ENCODE peak calls at places on chromosomes 12 and 14, in ten cellular contexts. One of them, this sample, is unnamed. For H3K27me3, the result is how much of the 10 kb centered on the place peaks cover.

GRCh38 chr14:90559811-90560492 is 163.1 kb downstream of the CALM1 start:
- DNase-seq in gastrocnemius medialis: no peak
- DNase-seq in body of pancreas: no peak
- DNase-seq in HCT116: no peak
- DNase-seq in stomach: no peak
- DNase-seq in breast epithelium: no peak
- DNase-seq in sigmoid colon: no peak
- DNase-seq in transverse colon: no peak
- DNase-seq in uterus: no peak
- DNase-seq in ovary: no peak
- DNase-seq in this sample: no peak

GRCh38 chr14:66610154-66610563 is 102.2 kb downstream of the GPHN start:
- DNase-seq in uterus: no peak
- DNase-seq in ovary: no peak
- DNase-seq in gastrocnemius medialis: no peak
- DNase-seq in body of pancreas: no peak
- DNase-seq in sigmoid colon: no peak
- DNase-seq in breast epithelium: no peak
- DNase-seq in HCT116: peak
- DNase-seq in transverse colon: no peak
- DNase-seq in stomach: no peak
- DNase-seq in this sample: no peak

GRCh38 chr14:43258396-43258795 is 1248.7 kb downstream of the FSCB start:
- DNase-seq in uterus: no peak
- DNase-seq in sigmoid colon: no peak
- DNase-seq in stomach: no peak
- DNase-seq in gastrocnemius medialis: no peak
- DNase-seq in transverse colon: no peak
- DNase-seq in ovary: no peak
- DNase-seq in HCT116: no peak
- DNase-seq in body of pancreas: no peak
- DNase-seq in breast epithelium: no peak
- DNase-seq in this sample: no peak

GRCh38 chr14:21022686-21023085 is 2.2 kb downstream of the NDRG2 start:
- DNase-seq in body of pancreas: no peak
- DNase-seq in breast epithelium: no peak
- DNase-seq in stomach: no peak
- DNase-seq in ovary: no peak
- DNase-seq in transverse colon: no peak
- DNase-seq in gastrocnemius medialis: no peak
- DNase-seq in sigmoid colon: no peak
- DNase-seq in HCT116: no peak
- DNase-seq in uterus: no peak
- DNase-seq in this sample: no peak

GRCh38 chr14:90760591-90761316 is 55.5 kb downstream of the TTC7B start:
- DNase-seq in sigmoid colon: no peak
- DNase-seq in ovary: no peak
- DNase-seq in breast epithelium: no peak
- DNase-seq in gastrocnemius medialis: no peak
- DNase-seq in stomach: no peak
- DNase-seq in body of pancreas: no peak
- DNase-seq in uterus: no peak
- DNase-seq in HCT116: no peak
- DNase-seq in transverse colon: no peak
- DNase-seq in this sample: no peak

GRCh38 chr14:42174357-42174756 is 567.7 kb downstream of the LRFN5 start:
- DNase-seq in body of pancreas: no peak
- DNase-seq in stomach: no peak
- DNase-seq in transverse colon: no peak
- DNase-seq in sigmoid colon: no peak
- DNase-seq in gastrocnemius medialis: no peak
- DNase-seq in HCT116: no peak
- DNase-seq in ovary: no peak
- DNase-seq in breast epithelium: no peak
- DNase-seq in uterus: no peak
- DNase-seq in this sample: no peak

GRCh38 chr12:19646599-19646998 is 207.3 kb downstream of the AEBP2 start:
- DNase-seq in transverse colon: no peak
- DNase-seq in sigmoid colon: no peak
- DNase-seq in HCT116: no peak
- DNase-seq in stomach: no peak
- DNase-seq in gastrocnemius medialis: no peak
- DNase-seq in uterus: no peak
- DNase-seq in body of pancreas: no peak
- DNase-seq in breast epithelium: no peak
- DNase-seq in ovary: no peak
- DNase-seq in this sample: no peak

GRCh38 chr14:41597647-41598046 is 9.0 kb upstream of the LRFN5 start:
- DNase-seq in body of pancreas: no peak
- DNase-seq in transverse colon: no peak
- DNase-seq in breast epithelium: no peak
- DNase-seq in HCT116: no peak
- DNase-seq in uterus: no peak
- DNase-seq in stomach: no peak
- DNase-seq in gastrocnemius medialis: no peak
- DNase-seq in ovary: no peak
- DNase-seq in sigmoid colon: no peak
- DNase-seq in this sample: no peak

GRCh38 chr14:24806061-24806678 is 172.2 kb upstream of the GZMB start:
- DNase-seq in sigmoid colon: peak
- DNase-seq in gastrocnemius medialis: no peak
- DNase-seq in ovary: peak
- DNase-seq in HCT116: no peak
- DNase-seq in uterus: peak
- DNase-seq in breast epithelium: peak
- DNase-seq in transverse colon: peak
- DNase-seq in body of pancreas: peak
- DNase-seq in stomach: peak
- DNase-seq in this sample: no peak

GRCh38 chr14:24813089-24813815 is 179.3 kb upstream of the GZMB start:
- DNase-seq in transverse colon: no peak
- DNase-seq in sigmoid colon: no peak
- DNase-seq in body of pancreas: no peak
- DNase-seq in ovary: no peak
- DNase-seq in breast epithelium: no peak
- DNase-seq in gastrocnemius medialis: no peak
- DNase-seq in uterus: no peak
- DNase-seq in HCT116: no peak
- DNase-seq in stomach: no peak
- DNase-seq in this sample: no peak

GRCh38 chr14:24808412-24808811 is 174.4 kb upstream of the GZMB start:
- DNase-seq in stomach: no peak
- DNase-seq in breast epithelium: no peak
- DNase-seq in body of pancreas: no peak
- DNase-seq in transverse colon: no peak
- DNase-seq in sigmoid colon: no peak
- DNase-seq in HCT116: no peak
- DNase-seq in ovary: no peak
- DNase-seq in uterus: no peak
- DNase-seq in gastrocnemius medialis: no peak
- DNase-seq in this sample: no peak

GRCh38 chr14:24804813-24805212 is 170.8 kb upstream of the GZMB start:
- DNase-seq in body of pancreas: no peak
- DNase-seq in ovary: no peak
- DNase-seq in gastrocnemius medialis: no peak
- DNase-seq in HCT116: no peak
- DNase-seq in sigmoid colon: no peak
- DNase-seq in transverse colon: no peak
- DNase-seq in stomach: no peak
- DNase-seq in uterus: no peak
- DNase-seq in breast epithelium: no peak
- DNase-seq in this sample: no peak

DNA sequence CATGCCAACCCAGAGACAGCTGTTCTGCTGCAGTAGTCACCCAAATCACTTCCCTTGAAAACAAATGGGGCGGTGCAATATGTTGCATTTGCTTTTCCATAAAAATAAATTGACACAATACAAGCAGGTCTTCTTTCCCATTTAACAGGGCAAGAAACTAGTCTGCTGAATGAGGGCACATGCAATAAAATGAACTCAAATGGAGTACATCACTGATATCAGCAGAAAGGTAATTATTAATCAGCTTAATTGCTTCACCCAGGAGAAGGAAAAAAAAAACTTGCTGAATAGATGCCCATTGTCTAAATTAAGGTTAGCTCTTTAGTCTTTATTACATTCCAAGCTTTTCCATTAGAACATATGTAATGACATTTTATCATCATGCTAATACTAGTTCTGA is 175.2 kb upstream of the GZMB start:
- DNase-seq in sigmoid colon: no peak
- DNase-seq in stomach: no peak
- DNase-seq in transverse colon: no peak
- DNase-seq in HCT116: no peak
- DNase-seq in gastrocnemius medialis: no peak
- DNase-seq in body of pancreas: no peak
- DNase-seq in breast epithelium: no peak
- DNase-seq in uterus: no peak
- DNase-seq in ovary: no peak
- DNase-seq in this sample: no peak
- H3K27me3 ChIP-seq in sigmoid colon: under half
- H3K27me3 ChIP-seq in stomach: under half
- H3K27me3 ChIP-seq in transverse colon: under half
- H3K27me3 ChIP-seq in HCT116: under half
- H3K27me3 ChIP-seq in gastrocnemius medialis: under half
- H3K27me3 ChIP-seq in body of pancreas: under half
- H3K27me3 ChIP-seq in breast epithelium: under half
- H3K27me3 ChIP-seq in uterus: under half
- H3K27me3 ChIP-seq in ovary: under half
- H3K27me3 ChIP-seq in this sample: under half

GRCh38 chr14:75063491-75064204 is at the start of gene ACYP1:
- DNase-seq in breast epithelium: peak
- DNase-seq in uterus: peak
- DNase-seq in transverse colon: peak
- DNase-seq in stomach: peak
- DNase-seq in sigmoid colon: peak
- DNase-seq in ovary: peak
- DNase-seq in body of pancreas: peak
- DNase-seq in HCT116: peak
- DNase-seq in gastrocnemius medialis: peak
- DNase-seq in this sample: peak
- TF ChIP-seq POLR2A in breast epithelium: peak
- TF ChIP-seq POLR2A in uterus: peak
- TF ChIP-seq POLR2A in transverse colon: peak
- TF ChIP-seq POLR2A in stomach: no peak
- TF ChIP-seq POLR2A in sigmoid colon: no peak
- TF ChIP-seq POLR2A in ovary: peak
- TF ChIP-seq POLR2A in body of pancreas: peak
- TF ChIP-seq POLR2A in HCT116: peak
- TF ChIP-seq POLR2A in gastrocnemius medialis: no peak
- TF ChIP-seq POLR2A in this sample: no peak

GRCh38 chr14:71549421-71549820 is 382.8 kb upstream of the RGS6 start:
- DNase-seq in ovary: no peak
- DNase-seq in sigmoid colon: no peak
- DNase-seq in uterus: no peak
- DNase-seq in transverse colon: no peak
- DNase-seq in body of pancreas: no peak
- DNase-seq in stomach: no peak
- DNase-seq in gastrocnemius medialis: no peak
- DNase-seq in breast epithelium: no peak
- DNase-seq in HCT116: no peak
- DNase-seq in this sample: no peak

GRCh38 chr14:71552809-71553208 is 379.4 kb upstream of the RGS6 start:
- DNase-seq in ovary: no peak
- DNase-seq in HCT116: no peak
- DNase-seq in gastrocnemius medialis: no peak
- DNase-seq in uterus: no peak
- DNase-seq in body of pancreas: no peak
- DNase-seq in transverse colon: no peak
- DNase-seq in sigmoid colon: no peak
- DNase-seq in stomach: no peak
- DNase-seq in breast epithelium: no peak
- DNase-seq in this sample: no peak

GRCh38 chr14:71553779-71554178 is 378.4 kb upstream of the RGS6 start:
- DNase-seq in ovary: no peak
- DNase-seq in HCT116: no peak
- DNase-seq in sigmoid colon: no peak
- DNase-seq in transverse colon: no peak
- DNase-seq in breast epithelium: no peak
- DNase-seq in stomach: no peak
- DNase-seq in body of pancreas: no peak
- DNase-seq in gastrocnemius medialis: no peak
- DNase-seq in uterus: no peak
- DNase-seq in this sample: no peak

GRCh38 chr14:71550367-71550766 is 381.9 kb upstream of the RGS6 start:
- DNase-seq in gastrocnemius medialis: no peak
- DNase-seq in breast epithelium: no peak
- DNase-seq in sigmoid colon: no peak
- DNase-seq in body of pancreas: no peak
- DNase-seq in uterus: no peak
- DNase-seq in ovary: no peak
- DNase-seq in transverse colon: no peak
- DNase-seq in HCT116: no peak
- DNase-seq in stomach: no peak
- DNase-seq in this sample: no peak

GRCh38 chr14:71551291-71551955 is 380.8 kb upstream of the RGS6 start:
- DNase-seq in uterus: no peak
- DNase-seq in stomach: no peak
- DNase-seq in gastrocnemius medialis: no peak
- DNase-seq in sigmoid colon: no peak
- DNase-seq in ovary: no peak
- DNase-seq in transverse colon: no peak
- DNase-seq in body of pancreas: no peak
- DNase-seq in HCT116: no peak
- DNase-seq in breast epithelium: no peak
- DNase-seq in this sample: no peak
- H3K27me3 ChIP-seq in uterus: under half
- H3K27me3 ChIP-seq in stomach: under half
- H3K27me3 ChIP-seq in gastrocnemius medialis: under half
- H3K27me3 ChIP-seq in sigmoid colon: under half
- H3K27me3 ChIP-seq in ovary: under half
- H3K27me3 ChIP-seq in transverse colon: under half
- H3K27me3 ChIP-seq in body of pancreas: under half
- H3K27me3 ChIP-seq in HCT116: under half
- H3K27me3 ChIP-seq in breast epithelium: under half
- H3K27me3 ChIP-seq in this sample: under half

GRCh38 chr14:65045011-65045410 is 57.3 kb downstream of the MAX start:
- DNase-seq in sigmoid colon: no peak
- DNase-seq in transverse colon: no peak
- DNase-seq in HCT116: no peak
- DNase-seq in breast epithelium: no peak
- DNase-seq in body of pancreas: no peak
- DNase-seq in uterus: no peak
- DNase-seq in stomach: no peak
- DNase-seq in ovary: no peak
- DNase-seq in gastrocnemius medialis: no peak
- DNase-seq in this sample: no peak

GRCh38 chr14:65045691-65046090 is 56.6 kb downstream of the MAX start:
- DNase-seq in stomach: no peak
- DNase-seq in gastrocnemius medialis: no peak
- DNase-seq in uterus: no peak
- DNase-seq in breast epithelium: no peak
- DNase-seq in HCT116: no peak
- DNase-seq in sigmoid colon: no peak
- DNase-seq in body of pancreas: no peak
- DNase-seq in ovary: no peak
- DNase-seq in transverse colon: no peak
- DNase-seq in this sample: no peak

GRCh38 chr14:65042731-65043372 is 56.2 kb downstream of the FNTB start:
- DNase-seq in uterus: no peak
- DNase-seq in stomach: peak
- DNase-seq in sigmoid colon: no peak
- DNase-seq in HCT116: no peak
- DNase-seq in ovary: no peak
- DNase-seq in body of pancreas: peak
- DNase-seq in gastrocnemius medialis: no peak
- DNase-seq in breast epithelium: no peak
- DNase-seq in transverse colon: no peak
- DNase-seq in this sample: no peak

GRCh38 chr14:65043893-65044595 is 57.3 kb downstream of the FNTB start:
- DNase-seq in body of pancreas: no peak
- DNase-seq in ovary: no peak
- DNase-seq in gastrocnemius medialis: no peak
- DNase-seq in sigmoid colon: no peak
- DNase-seq in stomach: no peak
- DNase-seq in uterus: no peak
- DNase-seq in breast epithelium: no peak
- DNase-seq in HCT116: no peak
- DNase-seq in transverse colon: no peak
- DNase-seq in this sample: no peak

DNA sequence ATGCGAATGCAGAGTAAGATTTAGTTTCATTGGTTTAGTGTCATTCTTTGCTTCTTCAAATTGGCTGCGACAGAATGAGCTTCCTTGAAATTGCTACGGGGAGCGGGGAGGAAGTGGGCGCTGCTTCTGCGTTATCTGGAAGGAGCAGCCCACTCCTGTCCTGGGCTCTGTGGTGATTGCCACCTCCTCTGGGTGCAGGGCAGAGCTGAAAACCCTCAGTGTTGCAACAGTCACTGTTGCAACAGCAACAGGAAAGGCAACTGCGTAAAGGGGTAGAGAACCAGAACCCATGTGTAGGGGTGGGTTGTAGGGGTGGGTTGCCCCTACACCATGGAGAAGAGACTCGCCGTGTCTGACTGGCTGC is 57.7 kb downstream of the MAX start:
- DNase-seq in gastrocnemius medialis: no peak
- DNase-seq in stomach: no peak
- DNase-seq in transverse colon: peak
- DNase-seq in body of pancreas: peak
- DNase-seq in uterus: no peak
- DNase-seq in HCT116: no peak
- DNase-seq in ovary: no peak
- DNase-seq in breast epithelium: no peak
- DNase-seq in sigmoid colon: no peak
- DNase-seq in this sample: peak
- TF ChIP-seq POLR2A in gastrocnemius medialis: no peak
- TF ChIP-seq POLR2A in stomach: no peak
- TF ChIP-seq POLR2A in transverse colon: no peak
- TF ChIP-seq POLR2A in body of pancreas: no peak
- TF ChIP-seq POLR2A in uterus: no peak
- TF ChIP-seq POLR2A in HCT116: no peak
- TF ChIP-seq POLR2A in ovary: no peak
- TF ChIP-seq POLR2A in breast epithelium: no peak
- TF ChIP-seq POLR2A in sigmoid colon: no peak
- TF ChIP-seq POLR2A in this sample: no peak